ENCODE peak calls at places on chromosomes 13 and 19, in five cellular contexts. D, Y, E, M and P are unnamed samples.
A peak's percentile ranks its signal among the peaks of the same experiment; 100 is the strongest.

GRCh38 chr13:34174671-34175145 is 356.8 kb downstream of the RFC3 start:
- DNase-seq in D (no peak), Y (no peak), E (peak; percentile 91), M (no peak), P (peak; percentile 65)

GRCh38 chr13:76677047-76677446 is 209.2 kb downstream of the KCTD12 start:
- DNase-seq in D (no peak), Y (no peak), E (peak; percentile 58), M (no peak), P (peak; percentile 83)

GRCh38 chr19:16197188-16197621 is 506 bp upstream of the AP1M1 start:
- DNase-seq in D (no peak), Y (no peak), E (peak; percentile 93), M (peak; percentile 5), P (peak; percentile 94)

GRCh38 chr13:104823071-104823470 is 1712.4 kb downstream of the EFNB2 start:
- DNase-seq in D (no peak), Y (no peak), E (no peak), M (no peak), P (no peak)

GRCh38 chr13:48562296-48563066 is 29.6 kb upstream of the RCBTB2 start:
- DNase-seq in D (peak; percentile 66), Y (no peak), E (no peak), M (no peak), P (no peak)

GRCh38 chr13:59229861-59230260 is 933.9 kb downstream of the DIAPH3 start:
- DNase-seq in D (no peak), Y (no peak), E (no peak), M (no peak), P (no peak)

GRCh38 chr13:97766749-97767148 is 186.7 kb upstream of the IPO5 start:
- DNase-seq in D (no peak), Y (no peak), E (no peak), M (no peak), P (no peak)

GRCh38 chr13:51136276-51136980 is 25.4 kb upstream of the C13orf42 start:
- DNase-seq in D (no peak), Y (no peak), E (no peak), M (no peak), P (no peak)

GRCh38 chr13:44952671-44953070 is 36.6 kb downstream of the NUFIP1 start:
- DNase-seq in D (no peak), Y (no peak), E (no peak), M (no peak), P (no peak)

DNA sequence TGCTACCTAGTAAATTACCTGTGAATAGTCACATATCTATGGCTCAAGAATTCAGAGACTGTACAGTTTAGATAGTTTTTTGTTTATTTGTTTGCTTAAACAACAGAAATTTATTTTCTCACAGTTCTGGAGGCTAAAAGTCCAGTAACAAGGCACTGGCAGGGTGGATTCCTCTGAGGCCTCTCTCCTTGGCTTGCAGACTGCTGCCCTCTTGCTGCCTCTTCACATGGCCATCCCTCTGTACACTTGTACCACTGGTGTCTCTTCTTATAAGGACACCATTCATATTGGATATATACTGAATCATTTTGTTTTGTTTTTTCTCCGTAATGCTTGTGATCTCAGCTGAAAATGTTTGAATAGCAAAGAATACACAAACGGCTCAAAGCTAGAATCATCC is 56.4 kb upstream of the MIR17HG start:
- DNase-seq in D (no peak), Y (no peak), E (no peak), M (no peak), P (no peak)
- TF ChIP-seq CTCF in D (no peak), Y (no peak), E (no peak), M (no peak), P (no peak)

GRCh38 chr19:44549507-44549906 is 20.0 kb upstream of the CEACAM20 start:
- DNase-seq in D (no peak), Y (no peak), E (no peak), M (no peak), P (no peak)

GRCh38 chr19:44554641-44555246 is 25.3 kb upstream of the CEACAM20 start:
- DNase-seq in D (no peak), Y (no peak), E (no peak), M (no peak), P (no peak)

GRCh38 chr19:44551850-44552249 is 22.4 kb upstream of the CEACAM20 start:
- DNase-seq in D (no peak), Y (no peak), E (no peak), M (no peak), P (no peak)

GRCh38 chr19:44553478-44554171 is 24.1 kb upstream of the CEACAM20 start:
- DNase-seq in D (no peak), Y (no peak), E (no peak), M (no peak), P (peak; percentile 10)

GRCh38 chr19:44552324-44552723 is 22.8 kb upstream of the CEACAM20 start:
- DNase-seq in D (no peak), Y (no peak), E (peak; percentile 6), M (no peak), P (peak; percentile 16)
- TF ChIP-seq CTCF in D (no peak), Y (no peak), E (peak; percentile 48), M (peak; percentile 53), P (peak; percentile 67)

GRCh38 chr13:63044617-63045016 is 1629.0 kb upstream of the PCDH20 start:
- DNase-seq in D (no peak), Y (no peak), E (no peak), M (no peak), P (no peak)

GRCh38 chr13:63050287-63050686 is 1634.6 kb upstream of the PCDH20 start:
- DNase-seq in D (no peak), Y (no peak), E (no peak), M (no peak), P (no peak)

GRCh38 chr13:63048648-63049047 is 1633.0 kb upstream of the PCDH20 start:
- DNase-seq in D (no peak), Y (no peak), E (no peak), M (no peak), P (no peak)
- TF ChIP-seq CTCF in D (no peak), Y (no peak), E (no peak), M (peak; percentile 28), P (no peak)

GRCh38 chr19:37329686-37330085 is 41.2 kb upstream of the ZNF527 start:
- DNase-seq in D (no peak), Y (no peak), E (no peak), M (no peak), P (peak; percentile 12)
- TF ChIP-seq CTCF in D (no peak), Y (no peak), E (peak; percentile 9), M (no peak), P (no peak)

DNA sequence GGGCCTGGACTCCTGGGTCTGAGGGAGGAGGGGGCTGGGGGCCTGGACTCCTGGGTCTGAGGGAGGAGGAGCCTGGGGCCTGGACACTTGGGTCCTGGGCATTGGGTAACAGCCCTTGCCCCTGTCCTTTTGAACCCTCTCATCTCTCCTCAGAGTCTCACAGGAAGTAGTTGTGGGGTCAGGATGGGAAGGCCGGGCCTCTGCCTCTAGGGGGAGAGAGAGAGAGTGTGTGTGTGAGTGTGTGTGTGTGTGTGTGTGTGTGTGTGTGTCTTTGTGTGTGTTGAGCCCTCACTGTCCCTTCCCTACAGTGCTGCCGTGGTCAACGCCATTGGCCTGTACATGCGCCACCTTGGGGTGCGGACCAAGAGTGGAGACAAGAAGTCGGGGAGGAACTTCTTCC is 10.9 kb downstream of the ARHGEF1 start:
- DNase-seq in D (no peak), Y (no peak), E (no peak), M (no peak), P (peak; percentile 32)
- TF ChIP-seq CTCF in D (no peak), Y (no peak), E (no peak), M (peak; percentile 4), P (peak; percentile 4)

GRCh38 chr19:9857076-9857721 is 22.1 kb downstream of the PIN1 start:
- DNase-seq in D (no peak), Y (no peak), E (no peak), M (no peak), P (no peak)

GRCh38 chr19:9856609-9857008 is 21.5 kb downstream of the PIN1 start:
- DNase-seq in D (no peak), Y (no peak), E (no peak), M (no peak), P (no peak)

GRCh38 chr19:9860407-9860806 is 25.3 kb downstream of the PIN1 start:
- DNase-seq in D (no peak), Y (no peak), E (no peak), M (no peak), P (no peak)

GRCh38 chr19:9857920-9858746 is 23.0 kb downstream of the PIN1 start:
- DNase-seq in D (peak; percentile 28), Y (no peak), E (no peak), M (no peak), P (no peak)

DNA sequence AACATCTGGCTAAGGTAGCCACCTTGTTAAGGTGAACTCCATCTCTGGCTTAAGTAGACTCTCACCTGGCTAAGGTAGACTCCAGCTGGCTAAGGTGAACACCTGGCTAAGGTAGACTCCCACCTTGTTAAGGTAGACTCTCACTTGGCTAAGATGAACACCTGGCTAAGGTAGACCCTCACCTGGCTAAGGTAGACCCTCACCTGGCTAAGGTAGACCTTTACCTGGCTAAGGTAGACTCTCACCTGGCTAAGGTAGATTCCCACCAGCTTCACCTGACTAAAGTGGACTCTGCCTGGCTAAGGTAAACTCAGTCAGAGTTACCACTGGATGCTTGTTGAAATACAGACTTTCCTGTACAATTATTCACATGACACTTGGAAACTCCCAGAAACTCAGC is 23.6 kb downstream of the PIN1 start:
- DNase-seq in D (no peak), Y (no peak), E (no peak), M (no peak), P (no peak)
- TF ChIP-seq CTCF in D (no peak), Y (no peak), E (no peak), M (no peak), P (no peak)